ENCODE peak calls at places on chromosomes 4 and X, in four cellular contexts. One of them, this sample, is unnamed.

GRCh38 chr4:58649236-58649635 is 1539.1 kb upstream of the IGFBP7 start:
- DNase-seq in KBM-7: no peak
- DNase-seq in colonic mucosa: no peak
- DNase-seq in effector memory CD4-positive, alpha-beta T cell: no peak
- DNase-seq in this sample: no peak

GRCh38 chr4:2254665-2255500 is 7.0 kb downstream of the MXD4 start:
- DNase-seq in effector memory CD4-positive, alpha-beta T cell: no peak
- DNase-seq in KBM-7: no peak
- DNase-seq in colonic mucosa: peak; percentile 14
- DNase-seq in this sample: no peak

GRCh38 chr4:6446538-6447451 is 25.6 kb downstream of the PPP2R2C start:
- DNase-seq in effector memory CD4-positive, alpha-beta T cell: no peak
- DNase-seq in colonic mucosa: no peak
- DNase-seq in KBM-7: no peak
- DNase-seq in this sample: no peak

GRCh38 chr4:116150152-116150551 is 935.2 kb downstream of the TRAM1L1 start:
- DNase-seq in colonic mucosa: no peak
- DNase-seq in effector memory CD4-positive, alpha-beta T cell: no peak
- DNase-seq in KBM-7: no peak
- DNase-seq in this sample: no peak

GRCh38 chr4:66023061-66023460 is 352.8 kb upstream of the EPHA5 start:
- DNase-seq in colonic mucosa: no peak
- DNase-seq in effector memory CD4-positive, alpha-beta T cell: no peak
- DNase-seq in KBM-7: no peak
- DNase-seq in this sample: no peak

GRCh38 chrX:95662200-95662599 is 1022.4 kb upstream of the DIAPH2 start:
- DNase-seq in effector memory CD4-positive, alpha-beta T cell: no peak
- DNase-seq in colonic mucosa: no peak
- DNase-seq in KBM-7: no peak
- DNase-seq in this sample: no peak

GRCh38 chrX:39762266-39762841 is 335.4 kb downstream of the BCOR start:
- DNase-seq in effector memory CD4-positive, alpha-beta T cell: no peak
- DNase-seq in colonic mucosa: no peak
- DNase-seq in KBM-7: no peak
- DNase-seq in this sample: no peak

GRCh38 chr4:22299678-22300077 is 216.2 kb downstream of the ADGRA3 start:
- DNase-seq in effector memory CD4-positive, alpha-beta T cell: no peak
- DNase-seq in colonic mucosa: no peak
- DNase-seq in KBM-7: no peak
- DNase-seq in this sample: no peak

GRCh38 chr4:89598602-89599001 is 238.4 kb downstream of the SNCA start:
- DNase-seq in colonic mucosa: no peak
- DNase-seq in KBM-7: peak; percentile 14
- DNase-seq in effector memory CD4-positive, alpha-beta T cell: no peak
- DNase-seq in this sample: peak; percentile 15

GRCh38 chr4:99179626-99180025 is 35.5 kb upstream of the ADH4 start:
- DNase-seq in colonic mucosa: peak; percentile 48
- DNase-seq in effector memory CD4-positive, alpha-beta T cell: no peak
- DNase-seq in KBM-7: no peak
- DNase-seq in this sample: no peak

GRCh38 chrX:123422875-123423274 is 238.8 kb downstream of the GRIA3 start:
- DNase-seq in effector memory CD4-positive, alpha-beta T cell: no peak
- DNase-seq in colonic mucosa: peak; percentile 17
- DNase-seq in KBM-7: peak; percentile 31
- DNase-seq in this sample: peak; percentile 21

GRCh38 chrX:7147431-7147977 is at the start of gene STS:
- DNase-seq in KBM-7: peak; percentile 50
- DNase-seq in colonic mucosa: peak; percentile 49
- DNase-seq in effector memory CD4-positive, alpha-beta T cell: no peak
- DNase-seq in this sample: peak; percentile 20